ENCODE peak calls at places on chromosomes 11 and 22, in six cellular contexts. M, J, R, W, C and N are unnamed samples.

GRCh38 chr11:14340721-14341120 is 18.3 kb downstream of the RRAS2 start:
- DNase-seq in J (no peak), W (no peak), C (no peak), R (no peak), M (no peak), N (no peak)

GRCh38 chr22:43262990-43263644 is 76.2 kb upstream of the TTLL12 start:
- DNase-seq in R (peak), C (peak), M (peak), J (no peak), W (no peak), N (no peak)

GRCh38 chr22:40560551-40560950 is 76.0 kb downstream of the MRTFA start:
- DNase-seq in J (no peak), C (no peak), M (no peak), W (no peak), R (no peak), N (no peak)

GRCh38 chr22:46737976-46738641 is at the start of gene CERK:
- DNase-seq in J (peak), R (peak), M (peak), C (peak), W (peak), N (peak)

GRCh38 chr11:28463826-28464225 is 355.6 kb downstream of the METTL15 start:
- DNase-seq in R (no peak), W (no peak), C (no peak), M (no peak), J (no peak), N (no peak)

GRCh38 chr22:44625421-44625760 is 76.6 kb upstream of the PRR5 start:
- DNase-seq in R (no peak), C (no peak), W (no peak), J (no peak), M (no peak), N (no peak)

GRCh38 chr11:76672431-76673163 is 2.0 kb upstream of the LRRC32 start:
- DNase-seq in C (no peak), R (peak), J (no peak), M (no peak), W (no peak), N (no peak)

GRCh38 chr11:112541140-112541901 is 280.7 kb upstream of the PLET1 start:
- DNase-seq in J (no peak), M (no peak), W (no peak), C (no peak), R (no peak), N (no peak)

GRCh38 chr22:20761536-20761935 is 12.4 kb upstream of the SERPIND1 start:
- DNase-seq in M (no peak), J (no peak), W (no peak), R (no peak), C (no peak), N (no peak)

DNA sequence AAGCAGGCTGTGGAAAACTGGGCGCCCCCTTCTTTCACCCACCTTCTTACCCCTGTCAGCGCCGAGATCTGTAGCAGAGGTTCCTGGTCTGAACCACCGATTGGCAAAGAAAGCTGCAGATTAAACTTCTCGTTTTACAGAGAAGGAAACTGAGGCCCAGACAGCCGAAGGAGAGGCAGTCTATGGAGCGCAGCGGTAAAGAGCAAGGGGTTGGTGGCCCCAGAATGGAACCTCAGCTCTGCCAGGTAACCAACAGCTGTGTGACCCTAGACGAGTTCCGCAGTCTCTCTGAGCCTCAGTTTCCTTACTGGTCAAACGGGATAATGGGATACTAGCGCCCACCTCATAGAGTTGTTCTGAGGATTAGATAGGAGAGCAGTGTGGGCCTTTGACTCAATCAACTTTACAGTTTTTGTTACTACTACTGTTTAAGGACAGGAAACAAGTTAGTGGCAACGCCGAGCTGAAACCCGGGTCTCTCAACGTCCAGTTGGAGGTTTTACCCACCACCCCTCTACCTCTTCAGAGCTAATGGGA is 3.1 kb upstream of the WT1 start:
- DNase-seq in J (no peak), R (no peak), W (no peak), M (no peak), C (no peak), N (no peak)
- H3K4me3 ChIP-seq in J (no peak), R (no peak), W (no peak), M (no peak), C (no peak), N (no peak)

DNA sequence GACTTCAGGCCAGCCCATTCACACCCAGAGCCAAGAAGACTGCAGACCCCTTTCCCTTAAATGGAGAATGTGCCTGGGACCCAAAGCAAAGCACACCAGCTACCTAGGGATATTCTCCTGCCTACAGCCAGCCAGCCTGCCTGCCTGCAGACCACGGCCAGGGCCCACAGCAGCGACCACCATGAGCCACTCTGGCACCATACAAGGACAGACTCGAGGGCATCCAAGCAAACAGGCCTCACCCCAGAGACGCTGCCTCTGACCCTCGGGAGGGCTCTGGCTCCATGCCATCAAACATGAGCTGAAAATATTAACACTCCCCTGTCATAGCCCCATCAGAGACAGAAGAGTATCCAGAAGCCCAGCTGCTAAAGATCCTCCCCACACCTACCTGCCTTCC is 90.5 kb downstream of the RPL27A start:
- DNase-seq in C (no peak), M (no peak), R (no peak), W (no peak), J (no peak), N (no peak)
- H3K4me3 ChIP-seq in C (no peak), M (no peak), R (no peak), W (no peak), J (no peak), N (no peak)

DNA sequence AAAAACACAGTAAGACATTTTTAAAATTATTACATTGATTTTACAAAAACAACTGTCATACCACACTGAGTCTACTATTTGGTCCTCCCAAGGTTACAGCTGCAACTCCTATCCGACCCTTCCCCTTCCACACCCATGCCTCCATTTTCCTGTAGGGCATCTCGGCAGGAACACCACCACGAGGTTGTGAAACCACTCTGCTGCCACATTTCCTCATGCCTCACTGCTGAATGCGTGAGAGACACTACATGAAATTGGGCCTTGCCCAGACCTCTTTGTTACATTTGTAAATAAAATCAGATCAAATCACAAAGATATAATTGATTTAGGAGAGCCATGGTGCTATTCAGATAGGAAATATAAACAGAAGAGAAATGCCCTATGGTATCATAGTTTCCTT is 2.0 kb downstream of the ARHGAP32 start:
- DNase-seq in C (peak), R (no peak), W (no peak), M (no peak), J (peak), N (no peak)
- H3K4me3 ChIP-seq in C (no peak), R (no peak), W (no peak), M (no peak), J (no peak), N (no peak)

GRCh38 chr22:49489821-49490220 is 337.9 kb downstream of the BRD1 start:
- DNase-seq in R (no peak), M (no peak), J (no peak), W (no peak), C (no peak), N (no peak)

GRCh38 chr22:49491726-49492125 is 335.9 kb downstream of the BRD1 start:
- DNase-seq in M (no peak), C (no peak), R (no peak), W (no peak), J (no peak), N (no peak)

GRCh38 chr22:49492308-49492707 is 335.4 kb downstream of the BRD1 start:
- DNase-seq in M (no peak), R (no peak), W (no peak), J (no peak), C (no peak), N (no peak)

GRCh38 chr22:49490692-49491091 is 337.0 kb downstream of the BRD1 start:
- DNase-seq in C (no peak), M (no peak), R (no peak), W (no peak), J (no peak), N (no peak)

DNA sequence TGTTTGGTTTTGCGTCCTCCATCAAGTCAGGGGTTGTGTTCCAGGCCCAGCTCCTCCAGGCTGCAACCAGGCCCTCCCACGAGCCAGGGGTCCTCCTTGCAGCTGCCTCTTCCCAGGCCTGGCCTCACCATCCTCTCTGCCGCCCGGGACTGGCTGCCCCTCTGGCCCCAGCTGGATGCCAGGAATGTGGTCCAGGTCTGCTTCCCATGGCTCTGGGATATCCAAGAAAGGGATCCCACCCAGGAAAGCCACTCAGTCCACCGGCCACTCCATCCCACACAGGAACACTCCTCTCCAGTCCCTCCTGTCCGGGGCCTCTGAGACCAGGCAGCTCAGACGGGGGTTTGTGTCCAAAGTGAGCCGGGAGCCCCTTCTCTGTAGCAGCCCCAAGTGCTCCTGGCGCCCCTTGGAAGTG is 336.4 kb downstream of the BRD1 start:
- DNase-seq in W (no peak), J (no peak), C (no peak), R (no peak), M (no peak), N (no peak)
- H3K4me3 ChIP-seq in W (no peak), J (no peak), C (no peak), R (no peak), M (no peak), N (no peak)

GRCh38 chr11:33492569-33492968 is 208.1 kb downstream of the C11orf91 start:
- DNase-seq in W (no peak), J (no peak), R (no peak), C (no peak), M (no peak), N (no peak)
- H3K4me3 ChIP-seq in W (no peak), J (no peak), R (no peak), C (no peak), M (no peak), N (no peak)

GRCh38 chr11:95413761-95414160 is 182.8 kb upstream of the SESN3 start:
- DNase-seq in J (no peak), C (no peak), M (no peak), R (no peak), W (no peak), N (no peak)

GRCh38 chr11:95414217-95414616 is 183.2 kb upstream of the SESN3 start:
- DNase-seq in C (no peak), W (no peak), R (no peak), J (no peak), M (no peak), N (no peak)

GRCh38 chr11:95415837-95416288 is 184.9 kb upstream of the SESN3 start:
- DNase-seq in W (no peak), C (no peak), R (no peak), M (peak), J (no peak), N (no peak)

GRCh38 chr11:95413021-95413420 is 182.0 kb upstream of the SESN3 start:
- DNase-seq in R (no peak), W (no peak), J (no peak), C (no peak), M (no peak), N (no peak)

GRCh38 chr11:95412074-95412473 is 181.1 kb upstream of the SESN3 start:
- DNase-seq in W (no peak), C (no peak), R (no peak), J (no peak), M (no peak), N (no peak)
- H3K4me3 ChIP-seq in W (no peak), C (no peak), R (no peak), J (no peak), M (no peak), N (no peak)

GRCh38 chr11:126404367-126404766 is 48.9 kb downstream of the ST3GAL4 start:
- DNase-seq in M (no peak), J (no peak), C (no peak), W (no peak), R (no peak), N (no peak)

GRCh38 chr11:126405374-126405773 is 49.9 kb downstream of the ST3GAL4 start:
- DNase-seq in R (no peak), W (no peak), J (peak), M (no peak), C (peak), N (no peak)

GRCh38 chr11:126405906-126406305 is 50.4 kb downstream of the ST3GAL4 start:
- DNase-seq in J (peak), W (peak), M (no peak), R (no peak), C (no peak), N (peak)

GRCh38 chr11:126403039-126403438 is 47.6 kb downstream of the ST3GAL4 start:
- DNase-seq in J (peak), R (no peak), W (peak), C (no peak), M (peak), N (no peak)

DNA sequence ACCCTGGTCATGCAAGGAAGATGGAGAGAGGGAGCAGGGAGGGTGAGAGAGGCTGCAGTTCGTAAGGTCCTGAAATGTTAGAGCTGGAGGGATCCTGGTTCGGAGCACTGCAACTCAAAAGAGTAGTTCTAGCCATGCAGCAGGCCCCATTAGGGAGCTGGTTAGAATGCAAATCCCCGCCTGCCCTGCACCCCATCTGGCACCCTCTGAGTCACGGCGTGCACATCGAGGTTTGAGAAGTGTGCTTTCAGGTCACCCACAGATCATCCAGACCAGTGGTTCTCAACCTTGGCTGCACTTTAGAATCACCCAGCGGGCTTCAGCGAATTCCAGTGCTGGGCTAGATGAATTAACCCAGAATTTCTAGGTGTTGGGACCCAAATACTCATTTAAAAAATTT is 48.2 kb downstream of the ST3GAL4 start:
- DNase-seq in M (no peak), J (no peak), C (no peak), W (no peak), R (no peak), N (peak)
- H3K4me3 ChIP-seq in M (no peak), J (no peak), C (no peak), W (no peak), R (no peak), N (no peak)

DNA sequence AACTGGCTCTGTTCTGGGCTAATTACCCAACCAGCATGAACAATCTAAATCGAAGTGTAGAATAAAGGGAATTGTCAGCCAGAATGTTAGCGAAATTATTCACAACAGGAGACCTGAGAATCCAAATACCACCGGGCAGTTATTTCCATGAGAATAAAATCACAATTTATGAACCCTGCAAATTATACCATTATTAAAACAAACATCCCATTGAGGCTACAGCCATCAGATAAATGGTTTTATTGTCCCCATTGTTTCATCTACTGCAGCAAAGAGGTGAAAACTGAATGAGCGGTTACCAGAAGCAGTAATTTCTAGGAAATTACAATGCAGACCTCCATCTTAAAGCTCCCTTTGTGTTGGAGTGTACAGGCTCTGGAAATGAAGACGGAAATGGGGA is 21.7 kb downstream of the FAM168A start:
- DNase-seq in M (no peak), W (no peak), C (no peak), J (no peak), R (no peak), N (no peak)
- H3K4me3 ChIP-seq in M (no peak), W (no peak), C (no peak), J (no peak), R (no peak), N (no peak)

DNA sequence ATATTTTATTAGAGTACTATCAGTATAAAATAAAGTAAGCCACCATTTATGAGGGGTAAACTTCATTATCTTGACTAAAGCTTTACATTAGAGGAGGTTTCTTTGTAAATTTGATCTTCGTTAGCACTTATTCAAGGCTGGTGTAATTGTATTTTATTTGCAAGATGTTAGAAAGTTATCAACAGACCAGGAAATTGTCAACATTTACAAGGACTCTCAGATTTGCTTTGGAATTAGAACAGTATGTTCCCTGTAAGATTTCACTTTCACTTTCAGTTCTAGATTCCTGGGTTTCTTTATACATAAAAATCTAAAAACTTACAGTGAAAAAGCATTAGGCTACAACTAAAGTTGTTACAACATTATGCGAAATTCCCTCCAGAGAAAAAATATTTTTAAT is 4.6 kb upstream of the BIRC3 start:
- DNase-seq in W (no peak), M (no peak), J (no peak), C (no peak), R (no peak), N (no peak)
- H3K4me3 ChIP-seq in W (peak), M (no peak), J (no peak), C (no peak), R (peak), N (peak)